ENCODE peak calls at places on chromosomes 16 and 17, in four cellular contexts. One of them, this sample, is unnamed.

GRCh38 chr17:76515291-76515949 is 14.2 kb upstream of the RHBDF2 start:
- DNase-seq in tibial artery: peak
- DNase-seq in fibroblast of the conjunctiva: no peak
- DNase-seq in fibroblast of the aortic adventitia: peak
- DNase-seq in this sample: peak

GRCh38 chr16:76639685-76640289 is 362.6 kb downstream of the CNTNAP4 start:
- DNase-seq in tibial artery: no peak
- DNase-seq in fibroblast of the conjunctiva: peak
- DNase-seq in fibroblast of the aortic adventitia: peak
- DNase-seq in this sample: no peak

GRCh38 chr17:4919511-4920047 is 12.5 kb upstream of the GP1BA start:
- DNase-seq in tibial artery: no peak
- DNase-seq in fibroblast of the conjunctiva: no peak
- DNase-seq in fibroblast of the aortic adventitia: no peak
- DNase-seq in this sample: no peak

GRCh38 chr16:3652373-3653037 is 2.0 kb upstream of the DNASE1 start:
- DNase-seq in tibial artery: peak
- DNase-seq in fibroblast of the conjunctiva: no peak
- DNase-seq in fibroblast of the aortic adventitia: no peak
- DNase-seq in this sample: no peak

GRCh38 chr17:39939031-39939430 is 11.5 kb downstream of the LRRC3C start:
- DNase-seq in tibial artery: no peak
- DNase-seq in fibroblast of the conjunctiva: no peak
- DNase-seq in fibroblast of the aortic adventitia: no peak
- DNase-seq in this sample: no peak

GRCh38 chr17:60502145-60502544 is 23.9 kb downstream of the APPBP2 start:
- DNase-seq in tibial artery: no peak
- DNase-seq in fibroblast of the conjunctiva: no peak
- DNase-seq in fibroblast of the aortic adventitia: no peak
- DNase-seq in this sample: no peak

GRCh38 chr16:4694664-4695451 is 1.5 kb downstream of the NUDT16L1 start:
- DNase-seq in tibial artery: peak
- DNase-seq in fibroblast of the conjunctiva: no peak
- DNase-seq in fibroblast of the aortic adventitia: peak
- DNase-seq in this sample: peak

GRCh38 chr16:11076259-11077018 is 132.1 kb downstream of the CLEC16A start:
- DNase-seq in tibial artery: no peak
- DNase-seq in fibroblast of the conjunctiva: no peak
- DNase-seq in fibroblast of the aortic adventitia: no peak
- DNase-seq in this sample: no peak

GRCh38 chr17:49783051-49783715 is 5.3 kb upstream of the KAT7 start:
- DNase-seq in tibial artery: peak
- DNase-seq in fibroblast of the conjunctiva: no peak
- DNase-seq in fibroblast of the aortic adventitia: peak
- DNase-seq in this sample: no peak

GRCh38 chr16:7268182-7268581 is 64.5 kb upstream of the RBFOX1 start:
- DNase-seq in tibial artery: no peak
- DNase-seq in fibroblast of the conjunctiva: no peak
- DNase-seq in fibroblast of the aortic adventitia: no peak
- DNase-seq in this sample: no peak

GRCh38 chr16:66774981-66775380 is 23.6 kb upstream of the DYNC1LI2 start:
- DNase-seq in tibial artery: no peak
- DNase-seq in fibroblast of the conjunctiva: no peak
- DNase-seq in fibroblast of the aortic adventitia: peak
- DNase-seq in this sample: no peak

GRCh38 chr17:74631468-74632195 is 8.1 kb upstream of the CD300E start:
- DNase-seq in tibial artery: peak
- DNase-seq in fibroblast of the conjunctiva: no peak
- DNase-seq in fibroblast of the aortic adventitia: peak
- DNase-seq in this sample: no peak

This sample was measured in uterus.